ENCODE peak calls at places on chromosome 1, in six cellular contexts. J, V, R, A, K and F are unnamed samples.

GRCh38 chr1:206037521-206037920 is 13.8 kb upstream of the CTSE start:
- DNase-seq in A (no peak), J (no peak), V (no peak), R (no peak), K (no peak), F (no peak)

GRCh38 chr1:52635321-52636089 is 2.5 kb downstream of the SHISAL2A start:
- DNase-seq in K (no peak), J (no peak), A (no peak), V (no peak), R (no peak), F (no peak)

GRCh38 chr1:235857756-235858155 is 8.9 kb downstream of the LYST start:
- DNase-seq in R (no peak), J (no peak), K (no peak), V (no peak), A (no peak), F (no peak)

GRCh38 chr1:33122483-33123170 is 41.7 kb downstream of the AZIN2 start:
- DNase-seq in R (no peak), K (no peak), A (no peak), V (no peak), J (no peak), F (no peak)

GRCh38 chr1:22349302-22350043 is 102.2 kb upstream of the ZBTB40 start:
- DNase-seq in A (no peak), V (no peak), R (no peak), K (no peak), J (no peak), F (no peak)

GRCh38 chr1:116409751-116410182 is 36.7 kb downstream of the ATP1A1 start:
- DNase-seq in V (no peak), R (no peak), A (no peak), J (no peak), K (no peak), F (peak)

GRCh38 chr1:25890249-25891034 is 14.9 kb upstream of the PAQR7 start:
- DNase-seq in J (no peak), R (peak), A (no peak), V (no peak), K (no peak), F (peak)

GRCh38 chr1:37817481-37817880 is 9.5 kb upstream of the YRDC start:
- DNase-seq in A (no peak), R (no peak), J (no peak), K (no peak), V (peak), F (no peak)

GRCh38 chr1:97192872-97193572 is 471.4 kb downstream of the PTBP2 start:
- DNase-seq in J (no peak), A (peak), K (no peak), R (no peak), V (no peak), F (no peak)

GRCh38 chr1:51898090-51898734 is 19.7 kb upstream of the NRDC start:
- DNase-seq in V (no peak), R (no peak), K (no peak), A (no peak), J (no peak), F (peak)

GRCh38 chr1:48439380-48439779 is 32.6 kb downstream of the SPATA6 start:
- DNase-seq in V (no peak), A (no peak), K (no peak), J (no peak), R (no peak), F (no peak)

GRCh38 chr1:157523774-157524501 is 28.4 kb downstream of the FCRL5 start:
- DNase-seq in R (no peak), V (no peak), A (no peak), K (no peak), J (no peak), F (no peak)

GRCh38 chr1:31793086-31793485 is 22.7 kb downstream of the SPOCD1 start:
- DNase-seq in A (no peak), J (no peak), K (no peak), V (no peak), R (no peak), F (no peak)

GRCh38 chr1:222387020-222387816 is 160.7 kb downstream of the HHIPL2 start:
- DNase-seq in V (no peak), A (no peak), R (no peak), J (no peak), K (peak), F (peak)

GRCh38 chr1:29793101-29793546 is 556.8 kb downstream of the PTPRU start:
- DNase-seq in V (peak), A (peak), J (peak), R (peak), K (peak), F (peak)

GRCh38 chr1:55317673-55318072 is 102.5 kb upstream of the USP24 start:
- DNase-seq in R (no peak), J (no peak), A (no peak), K (no peak), V (no peak), F (no peak)

GRCh38 chr1:33338495-33339211 is 17.8 kb upstream of the A3GALT2 start:
- DNase-seq in A (no peak), R (no peak), J (no peak), K (peak), V (no peak), F (no peak)